ENCODE peak calls at places on chromosomes 1 and 21, in eight cellular contexts. One of them, this sample, is unnamed.
A peak's percentile ranks its signal among the peaks of the same experiment; 100 is the strongest.

GRCh38 chr21:14075346-14076142 is 135.2 kb downstream of the LIPI start:
- DNase-seq in right cardiac atrium: no peak
- DNase-seq in NCI-H748 treated with DMSO at 0.1 percent for 48 hours: no peak
- DNase-seq in heart left ventricle: no peak
- DNase-seq in heart right ventricle: no peak
- DNase-seq in prostate gland: no peak
- DNase-seq in Peyer's patch: no peak
- DNase-seq in stimulated activated CD4-positive, alpha-beta T cell treated with anti-CD3 and anti-CD28 coated beads, Interleukin-4, amount 100 ng/mL, for 48 hours: no peak
- DNase-seq in this sample: no peak

GRCh38 chr1:57633055-57633454 is 209.2 kb upstream of the DAB1 start:
- DNase-seq in right cardiac atrium: no peak
- DNase-seq in NCI-H748 treated with DMSO at 0.1 percent for 48 hours: no peak
- DNase-seq in heart left ventricle: no peak
- DNase-seq in heart right ventricle: no peak
- DNase-seq in prostate gland: no peak
- DNase-seq in Peyer's patch: no peak
- DNase-seq in stimulated activated CD4-positive, alpha-beta T cell treated with anti-CD3 and anti-CD28 coated beads, Interleukin-4, amount 100 ng/mL, for 48 hours: no peak
- DNase-seq in this sample: no peak

GRCh38 chr1:2413495-2414296 is 1.3 kb upstream of the PEX10 start:
- DNase-seq in right cardiac atrium: no peak
- DNase-seq in NCI-H748 treated with DMSO at 0.1 percent for 48 hours: no peak
- DNase-seq in heart left ventricle: no peak
- DNase-seq in heart right ventricle: no peak
- DNase-seq in prostate gland: no peak
- DNase-seq in Peyer's patch: peak; percentile 60
- DNase-seq in stimulated activated CD4-positive, alpha-beta T cell treated with anti-CD3 and anti-CD28 coated beads, Interleukin-4, amount 100 ng/mL, for 48 hours: no peak
- DNase-seq in this sample: no peak

GRCh38 chr1:79617777-79618176 is 611.2 kb upstream of the ADGRL4 start:
- DNase-seq in right cardiac atrium: no peak
- DNase-seq in NCI-H748 treated with DMSO at 0.1 percent for 48 hours: no peak
- DNase-seq in heart left ventricle: no peak
- DNase-seq in heart right ventricle: no peak
- DNase-seq in prostate gland: no peak
- DNase-seq in Peyer's patch: no peak
- DNase-seq in stimulated activated CD4-positive, alpha-beta T cell treated with anti-CD3 and anti-CD28 coated beads, Interleukin-4, amount 100 ng/mL, for 48 hours: no peak
- DNase-seq in this sample: no peak

GRCh38 chr1:210248341-210248740 is 15.7 kb downstream of the SERTAD4 start:
- DNase-seq in right cardiac atrium: no peak
- DNase-seq in NCI-H748 treated with DMSO at 0.1 percent for 48 hours: no peak
- DNase-seq in heart left ventricle: no peak
- DNase-seq in heart right ventricle: no peak
- DNase-seq in prostate gland: no peak
- DNase-seq in Peyer's patch: no peak
- DNase-seq in stimulated activated CD4-positive, alpha-beta T cell treated with anti-CD3 and anti-CD28 coated beads, Interleukin-4, amount 100 ng/mL, for 48 hours: no peak
- DNase-seq in this sample: no peak

GRCh38 chr1:58805716-58806571 is 22.1 kb upstream of the JUN start:
- DNase-seq in right cardiac atrium: no peak
- DNase-seq in NCI-H748 treated with DMSO at 0.1 percent for 48 hours: no peak
- DNase-seq in heart left ventricle: no peak
- DNase-seq in heart right ventricle: no peak
- DNase-seq in prostate gland: no peak
- DNase-seq in Peyer's patch: no peak
- DNase-seq in stimulated activated CD4-positive, alpha-beta T cell treated with anti-CD3 and anti-CD28 coated beads, Interleukin-4, amount 100 ng/mL, for 48 hours: no peak
- DNase-seq in this sample: no peak

GRCh38 chr1:17338706-17339493 is 30.9 kb downstream of the PADI4 start:
- DNase-seq in right cardiac atrium: no peak
- DNase-seq in NCI-H748 treated with DMSO at 0.1 percent for 48 hours: no peak
- DNase-seq in heart left ventricle: no peak
- DNase-seq in heart right ventricle: no peak
- DNase-seq in prostate gland: no peak
- DNase-seq in Peyer's patch: peak; percentile 31
- DNase-seq in stimulated activated CD4-positive, alpha-beta T cell treated with anti-CD3 and anti-CD28 coated beads, Interleukin-4, amount 100 ng/mL, for 48 hours: no peak
- DNase-seq in this sample: no peak

GRCh38 chr21:39184050-39184980 is 1.1 kb upstream of the PSMG1 start:
- DNase-seq in right cardiac atrium: no peak
- DNase-seq in NCI-H748 treated with DMSO at 0.1 percent for 48 hours: peak; percentile 16
- DNase-seq in heart left ventricle: no peak
- DNase-seq in heart right ventricle: no peak
- DNase-seq in prostate gland: no peak
- DNase-seq in Peyer's patch: no peak
- DNase-seq in stimulated activated CD4-positive, alpha-beta T cell treated with anti-CD3 and anti-CD28 coated beads, Interleukin-4, amount 100 ng/mL, for 48 hours: no peak
- DNase-seq in this sample: no peak

GRCh38 chr1:156464825-156465452 is 35.6 kb downstream of the MEF2D start:
- DNase-seq in right cardiac atrium: no peak
- DNase-seq in NCI-H748 treated with DMSO at 0.1 percent for 48 hours: no peak
- DNase-seq in heart left ventricle: no peak
- DNase-seq in heart right ventricle: no peak
- DNase-seq in prostate gland: no peak
- DNase-seq in Peyer's patch: no peak
- DNase-seq in stimulated activated CD4-positive, alpha-beta T cell treated with anti-CD3 and anti-CD28 coated beads, Interleukin-4, amount 100 ng/mL, for 48 hours: no peak
- DNase-seq in this sample: no peak

GRCh38 chr1:39214998-39215873 is 10.7 kb downstream of the MACF1 start:
- DNase-seq in right cardiac atrium: no peak
- DNase-seq in NCI-H748 treated with DMSO at 0.1 percent for 48 hours: no peak
- DNase-seq in heart left ventricle: peak; percentile 33
- DNase-seq in heart right ventricle: peak; percentile 38
- DNase-seq in prostate gland: no peak
- DNase-seq in Peyer's patch: peak; percentile 79
- DNase-seq in stimulated activated CD4-positive, alpha-beta T cell treated with anti-CD3 and anti-CD28 coated beads, Interleukin-4, amount 100 ng/mL, for 48 hours: peak; percentile 12
- DNase-seq in this sample: peak; percentile 28

GRCh38 chr1:234326493-234327366 is 46.5 kb upstream of the COA6 start:
- DNase-seq in right cardiac atrium: peak; percentile 33
- DNase-seq in NCI-H748 treated with DMSO at 0.1 percent for 48 hours: peak; percentile 26
- DNase-seq in heart left ventricle: peak; percentile 30
- DNase-seq in heart right ventricle: peak; percentile 29
- DNase-seq in prostate gland: peak; percentile 46
- DNase-seq in Peyer's patch: peak; percentile 82
- DNase-seq in stimulated activated CD4-positive, alpha-beta T cell treated with anti-CD3 and anti-CD28 coated beads, Interleukin-4, amount 100 ng/mL, for 48 hours: peak; percentile 69
- DNase-seq in this sample: no peak

GRCh38 chr1:224114787-224115175 is 870 bp downstream of the FBXO28 start:
- DNase-seq in right cardiac atrium: no peak
- DNase-seq in NCI-H748 treated with DMSO at 0.1 percent for 48 hours: no peak
- DNase-seq in heart left ventricle: no peak
- DNase-seq in heart right ventricle: no peak
- DNase-seq in prostate gland: no peak
- DNase-seq in Peyer's patch: no peak
- DNase-seq in stimulated activated CD4-positive, alpha-beta T cell treated with anti-CD3 and anti-CD28 coated beads, Interleukin-4, amount 100 ng/mL, for 48 hours: no peak
- DNase-seq in this sample: no peak

GRCh38 chr1:240797050-240797449 is 185.1 kb upstream of the GREM2 start:
- DNase-seq in right cardiac atrium: no peak
- DNase-seq in NCI-H748 treated with DMSO at 0.1 percent for 48 hours: peak; percentile 17
- DNase-seq in heart left ventricle: no peak
- DNase-seq in heart right ventricle: no peak
- DNase-seq in prostate gland: no peak
- DNase-seq in Peyer's patch: no peak
- DNase-seq in stimulated activated CD4-positive, alpha-beta T cell treated with anti-CD3 and anti-CD28 coated beads, Interleukin-4, amount 100 ng/mL, for 48 hours: no peak
- DNase-seq in this sample: no peak

GRCh38 chr1:36589006-36589405 is 106.3 kb upstream of the CSF3R start:
- DNase-seq in right cardiac atrium: no peak
- DNase-seq in NCI-H748 treated with DMSO at 0.1 percent for 48 hours: no peak
- DNase-seq in heart left ventricle: no peak
- DNase-seq in heart right ventricle: no peak
- DNase-seq in prostate gland: no peak
- DNase-seq in Peyer's patch: no peak
- DNase-seq in stimulated activated CD4-positive, alpha-beta T cell treated with anti-CD3 and anti-CD28 coated beads, Interleukin-4, amount 100 ng/mL, for 48 hours: no peak
- DNase-seq in this sample: no peak

GRCh38 chr1:85333186-85333585 is 56.8 kb upstream of the BCL10 start:
- DNase-seq in right cardiac atrium: no peak
- DNase-seq in NCI-H748 treated with DMSO at 0.1 percent for 48 hours: no peak
- DNase-seq in heart left ventricle: no peak
- DNase-seq in heart right ventricle: no peak
- DNase-seq in prostate gland: no peak
- DNase-seq in Peyer's patch: no peak
- DNase-seq in stimulated activated CD4-positive, alpha-beta T cell treated with anti-CD3 and anti-CD28 coated beads, Interleukin-4, amount 100 ng/mL, for 48 hours: no peak
- DNase-seq in this sample: no peak

GRCh38 chr1:96865731-96866684 is 144.4 kb downstream of the PTBP2 start:
- DNase-seq in right cardiac atrium: no peak
- DNase-seq in NCI-H748 treated with DMSO at 0.1 percent for 48 hours: no peak
- DNase-seq in heart left ventricle: no peak
- DNase-seq in heart right ventricle: peak; percentile 5
- DNase-seq in prostate gland: no peak
- DNase-seq in Peyer's patch: no peak
- DNase-seq in stimulated activated CD4-positive, alpha-beta T cell treated with anti-CD3 and anti-CD28 coated beads, Interleukin-4, amount 100 ng/mL, for 48 hours: no peak
- DNase-seq in this sample: no peak

GRCh38 chr21:37253991-37254390 is 13.1 kb downstream of the VPS26C start:
- DNase-seq in right cardiac atrium: no peak
- DNase-seq in NCI-H748 treated with DMSO at 0.1 percent for 48 hours: no peak
- DNase-seq in heart left ventricle: no peak
- DNase-seq in heart right ventricle: no peak
- DNase-seq in prostate gland: no peak
- DNase-seq in Peyer's patch: no peak
- DNase-seq in stimulated activated CD4-positive, alpha-beta T cell treated with anti-CD3 and anti-CD28 coated beads, Interleukin-4, amount 100 ng/mL, for 48 hours: no peak
- DNase-seq in this sample: no peak

GRCh38 chr1:166090244-166090643 is 76.6 kb downstream of the FAM78B start:
- DNase-seq in right cardiac atrium: no peak
- DNase-seq in NCI-H748 treated with DMSO at 0.1 percent for 48 hours: no peak
- DNase-seq in heart left ventricle: no peak
- DNase-seq in heart right ventricle: no peak
- DNase-seq in prostate gland: no peak
- DNase-seq in Peyer's patch: no peak
- DNase-seq in stimulated activated CD4-positive, alpha-beta T cell treated with anti-CD3 and anti-CD28 coated beads, Interleukin-4, amount 100 ng/mL, for 48 hours: no peak
- DNase-seq in this sample: no peak

GRCh38 chr21:34690041-34690792 is 21.4 kb downstream of the CLIC6 start:
- DNase-seq in right cardiac atrium: no peak
- DNase-seq in NCI-H748 treated with DMSO at 0.1 percent for 48 hours: peak; percentile 90
- DNase-seq in heart left ventricle: no peak
- DNase-seq in heart right ventricle: no peak
- DNase-seq in prostate gland: no peak
- DNase-seq in Peyer's patch: no peak
- DNase-seq in stimulated activated CD4-positive, alpha-beta T cell treated with anti-CD3 and anti-CD28 coated beads, Interleukin-4, amount 100 ng/mL, for 48 hours: no peak
- DNase-seq in this sample: no peak

GRCh38 chr21:37984416-37984815 is 68.2 kb upstream of the KCNJ6 start:
- DNase-seq in right cardiac atrium: no peak
- DNase-seq in NCI-H748 treated with DMSO at 0.1 percent for 48 hours: peak; percentile 36
- DNase-seq in heart left ventricle: no peak
- DNase-seq in heart right ventricle: no peak
- DNase-seq in prostate gland: no peak
- DNase-seq in Peyer's patch: no peak
- DNase-seq in stimulated activated CD4-positive, alpha-beta T cell treated with anti-CD3 and anti-CD28 coated beads, Interleukin-4, amount 100 ng/mL, for 48 hours: no peak
- DNase-seq in this sample: no peak